ENCODE peak calls at places on chromosomes 2 and 18, in four cellular contexts. A is stomach, O is GM23248, W is thoracic aorta. K is an unnamed sample. For H3K9me3, the result is how much of the 10 kb centered on the place peaks cover.

GRCh38 chr18:68314403-68314802 is 400.5 kb downstream of the TMX3 start:
- DNase-seq in A (no peak), O (peak), W (no peak), K (no peak)

GRCh38 chr18:31679133-31679731 is 5.1 kb downstream of the B4GALT6 start:
- DNase-seq in A (no peak), O (peak), W (no peak), K (no peak)

GRCh38 chr2:43414033-43414432 is 181.8 kb downstream of the THADA start:
- DNase-seq in A (no peak), O (no peak), W (no peak), K (no peak)

GRCh38 chr2:171985076-171985475 is 14.7 kb upstream of the METAP1D start:
- DNase-seq in A (no peak), O (peak), W (no peak), K (no peak)

GRCh38 chr18:12287684-12288405 is 20.2 kb upstream of the TUBB6 start:
- DNase-seq in A (peak), O (peak), W (peak), K (peak)

GRCh38 chr2:78861546-78861945 is 164.0 kb upstream of the REG3G start:
- DNase-seq in A (no peak), O (peak), W (no peak), K (no peak)

GRCh38 chr2:226578879-226579278 is 220.7 kb downstream of the IRS1 start:
- DNase-seq in A (no peak), O (peak), W (no peak), K (no peak)

GRCh38 chr2:30710016-30710415 is 97.2 kb downstream of the CAPN13 start:
- DNase-seq in A (no peak), O (no peak), W (no peak), K (no peak)

GRCh38 chr2:25740810-25741381 is 67.5 kb upstream of the DTNB start:
- DNase-seq in A (no peak), O (no peak), W (no peak), K (no peak)

GRCh38 chr2:162706770-162707169 is 131.8 kb downstream of the KCNH7 start:
- DNase-seq in A (no peak), O (no peak), W (no peak), K (no peak)

GRCh38 chr2:120465989-120466703 is 120.2 kb downstream of the INHBB start:
- DNase-seq in A (peak), O (no peak), W (no peak), K (no peak)

GRCh38 chr2:30178618-30179404 is 32.0 kb downstream of the YPEL5 start:
- DNase-seq in A (peak), O (peak), W (no peak), K (peak)

GRCh38 chr2:190792956-190793888 is 87.4 kb upstream of the GLS start:
- DNase-seq in A (no peak), O (no peak), W (no peak), K (no peak)

GRCh38 chr2:231393149-231394131 is 2.1 kb upstream of the B3GNT7 start:
- DNase-seq in A (no peak), O (no peak), W (no peak), K (no peak)

GRCh38 chr2:133054297-133054696 is 384.3 kb upstream of the LYPD1 start:
- DNase-seq in A (no peak), O (peak), W (no peak), K (no peak)

GRCh38 chr18:6591491-6591890 is 138.0 kb upstream of the ARHGAP28 start:
- DNase-seq in A (no peak), O (peak), W (no peak), K (no peak)

GRCh38 chr2:204738721-204739120 is 193.4 kb downstream of the PARD3B start:
- DNase-seq in A (no peak), O (peak), W (no peak), K (no peak)

GRCh38 chr2:147538088-147538487 is 306.7 kb upstream of the ACVR2A start:
- DNase-seq in A (no peak), O (peak), W (no peak), K (no peak)

GRCh38 chr2:170928036-170928823 is 823 bp upstream of the GORASP2 start:
- DNase-seq in A (no peak), O (no peak), W (no peak), K (no peak)

GRCh38 chr2:170925923-170926322 is 3.1 kb upstream of the GORASP2 start:
- DNase-seq in A (no peak), O (no peak), W (no peak), K (no peak)

GRCh38 chr2:170928824-170929685 is at the start of gene GORASP2:
- DNase-seq in A (peak), O (peak), W (peak), K (peak)

GRCh38 chr2:170924969-170925368 is 4.1 kb upstream of the GORASP2 start:
- DNase-seq in A (no peak), O (no peak), W (no peak), K (no peak)

DNA sequence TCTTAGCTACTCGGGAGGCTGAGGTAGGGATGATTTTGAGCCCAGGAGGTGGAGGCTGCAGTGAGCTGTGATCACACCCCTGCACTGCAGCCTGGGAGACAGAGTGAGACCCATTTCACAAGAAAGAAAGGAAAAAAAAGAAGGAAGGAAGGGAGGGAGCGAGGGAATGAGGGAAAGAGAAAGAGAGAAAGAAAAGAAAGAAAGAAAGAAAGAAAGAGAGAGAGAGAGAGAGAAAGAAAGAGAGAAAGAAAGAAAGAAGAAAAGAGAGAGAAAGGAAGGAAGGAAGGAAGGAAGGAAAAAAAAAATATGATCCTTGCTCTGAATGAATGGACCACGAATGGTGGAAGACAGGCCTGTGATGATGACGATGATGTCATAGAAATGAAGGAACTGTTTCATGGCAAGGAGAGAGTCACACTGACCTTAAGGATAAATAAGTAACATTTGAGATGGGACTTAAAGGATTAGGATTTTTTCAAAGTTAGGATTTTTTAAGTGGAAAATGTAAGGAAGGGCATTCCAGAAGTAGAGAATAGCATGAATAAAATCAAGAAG is 2.2 kb upstream of the GORASP2 start:
- DNase-seq in A (no peak), O (no peak), W (no peak), K (no peak)
- H3K9me3 ChIP-seq in A (under half), O (under half), W (under half), K (under half)

GRCh38 chr18:78402440-78402839 is 577.2 kb upstream of the SALL3 start:
- DNase-seq in A (no peak), O (no peak), W (no peak), K (no peak)
- H3K9me3 ChIP-seq in A (under half), O (under half), W (under half), K (under half)

DNA sequence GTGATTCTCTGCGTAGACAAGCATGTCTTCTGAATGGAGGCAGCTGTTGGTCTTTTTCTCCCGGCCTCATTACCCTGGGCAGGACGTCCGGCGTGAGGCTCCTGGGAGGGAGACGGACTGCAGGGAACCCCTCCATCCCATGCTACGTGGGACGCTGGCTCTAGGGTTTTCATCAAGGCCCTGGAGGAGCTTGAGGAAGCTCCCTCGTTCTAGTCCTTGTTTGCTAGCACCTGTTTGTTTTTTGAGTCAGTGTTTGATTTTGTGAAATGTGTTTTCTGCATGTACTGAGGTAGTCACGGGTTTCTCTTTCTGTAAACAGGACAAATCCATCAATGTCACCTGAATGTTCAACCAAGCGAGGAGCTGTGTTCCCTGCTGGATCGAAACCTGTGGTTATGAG is 99.3 kb upstream of the TMEM18 start:
- DNase-seq in A (no peak), O (no peak), W (no peak), K (no peak)
- H3K9me3 ChIP-seq in A (under half), O (under half), W (under half), K (under half)

GRCh38 chr2:207731138-207731537 is 19.7 kb downstream of the CCNYL1 start:
- DNase-seq in A (no peak), O (no peak), W (no peak), K (no peak)
- H3K9me3 ChIP-seq in A (under half), O (under half), W (under half), K (under half)

DNA sequence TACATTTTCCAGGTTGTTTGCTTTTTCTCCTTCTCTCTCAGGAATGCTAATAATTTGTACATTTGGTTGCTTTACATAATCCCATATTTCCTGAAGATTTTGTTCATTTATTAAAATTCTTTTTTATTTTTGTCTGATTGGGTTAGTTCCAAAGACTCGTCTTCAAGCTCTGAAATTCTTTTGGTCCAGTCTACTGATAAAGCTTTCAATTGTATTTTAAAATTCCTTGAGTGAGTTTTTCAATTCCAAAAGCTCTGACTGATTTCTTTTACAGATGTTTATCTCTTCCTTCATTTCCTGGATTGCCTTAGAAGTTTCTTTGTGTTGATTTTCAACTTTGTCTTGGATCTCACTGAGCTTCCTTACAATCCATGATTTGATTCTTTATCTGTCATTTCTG is 50.0 kb downstream of the MBOAT2 start:
- DNase-seq in A (no peak), O (no peak), W (no peak), K (no peak)
- H3K9me3 ChIP-seq in A (under half), O (under half), W (under half), K (under half)

DNA sequence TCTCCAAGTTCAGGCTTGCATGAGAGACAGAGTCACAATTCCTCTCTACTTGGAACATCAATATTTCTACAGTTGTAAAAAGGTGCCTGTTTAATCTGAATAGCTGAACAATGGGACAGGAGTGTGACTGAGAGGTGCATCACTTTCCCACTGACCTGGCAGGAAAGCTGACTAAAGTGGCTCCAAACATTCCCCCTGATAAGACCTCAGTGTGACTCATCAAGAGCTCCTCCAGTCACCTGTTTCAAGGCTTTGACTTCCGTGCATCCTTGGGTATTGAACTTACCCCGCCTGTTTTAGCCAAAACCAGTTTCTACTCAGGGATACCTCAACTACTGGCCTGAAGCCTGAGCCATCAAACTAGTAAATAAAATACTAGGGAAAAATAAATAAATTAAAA is 453.9 kb upstream of the DDX18 start:
- DNase-seq in A (no peak), O (no peak), W (no peak), K (no peak)
- H3K9me3 ChIP-seq in A (under half), O (under half), W (under half), K (under half)